ENCODE peak calls at places on chromosome 15, in four cellular contexts. V is H7, U is left colon, D is NCI-H1930. G is an unnamed sample.
A peak's percentile ranks its signal among the peaks of the same experiment; 100 is the strongest.

GRCh38 chr15:33098082-33099058 is 96.1 kb downstream of the FMN1 start:
- DNase-seq in V (no peak), D (no peak), U (no peak), G (no peak)

GRCh38 chr15:68411735-68412134 is 20.2 kb downstream of the ITGA11 start:
- DNase-seq in V (no peak), U (no peak), D (no peak), G (no peak)

GRCh38 chr15:88703533-88703932 is 64.7 kb downstream of the ISG20 start:
- DNase-seq in D (no peak), V (no peak), U (no peak), G (no peak)

GRCh38 chr15:78070049-78070698 is 7.3 kb downstream of the TBC1D2B start:
- DNase-seq in V (no peak), U (peak; percentile 46), D (no peak), G (peak; percentile 56)

GRCh38 chr15:69568621-69569020 is 116.0 kb downstream of the RPLP1 start:
- DNase-seq in V (no peak), U (no peak), D (no peak), G (no peak)

GRCh38 chr15:85849946-85850345 is 55.2 kb upstream of the KLHL25 start:
- DNase-seq in D (no peak), U (no peak), V (no peak), G (no peak)

GRCh38 chr15:63969652-63970421 is 76.4 kb downstream of the DAPK2 start:
- DNase-seq in D (no peak), U (peak; percentile 77), V (no peak), G (peak; percentile 84)

GRCh38 chr15:88656760-88657221 is 18.0 kb downstream of the ISG20 start:
- DNase-seq in V (no peak), U (peak; percentile 43), D (no peak), G (peak; percentile 74)

GRCh38 chr15:97747342-97747741 is 213.2 kb upstream of the ARRDC4 start:
- DNase-seq in V (no peak), D (no peak), U (no peak), G (no peak)

GRCh38 chr15:98582900-98583554 is 65.3 kb upstream of the IGF1R start:
- DNase-seq in V (no peak), U (no peak), D (no peak), G (no peak)

G was measured in transverse colon.